ENCODE peak calls at places on chromosomes 13 and 19, in ten cellular contexts. I is head of caudate nucleus; Q is GM04503; Y is left ventricle myocardium inferior; N is hypothalamus; C is fibroblast of the aortic adventitia; L is dermis microvascular lymphatic vessel endothelial cell; V is AG04449; Z is posterior cingulate gyrus; K is activated CD4-positive, alpha-beta T cell treated with anti-CD3 and anti-CD28 coated beads, Interleukin-2, amount 50 U/mL, for 48 hours. B is an unnamed sample.

GRCh38 chr19:1074512-1075283 is 7.7 kb downstream of the ARHGAP45 start:
- DNase-seq in V (no peak), Y (peak), Q (no peak), K (peak), L (no peak), Z (peak), N (peak), C (no peak), I (peak), B (peak)

GRCh38 chr13:51585696-51586095 is 1.4 kb downstream of the WDFY2 start:
- DNase-seq in C (peak), Z (no peak), K (no peak), Q (no peak), N (no peak), Y (no peak), L (no peak), I (no peak), V (no peak), B (no peak)

GRCh38 chr19:19381007-19381926 is 24.2 kb upstream of the GATAD2A start:
- DNase-seq in Y (no peak), V (no peak), N (no peak), K (no peak), Z (no peak), I (no peak), Q (no peak), C (no peak), L (no peak), B (no peak)

GRCh38 chr13:112895521-112896465 is 73.2 kb upstream of the MCF2L start:
- DNase-seq in L (no peak), K (no peak), V (no peak), Q (no peak), N (no peak), Y (peak), C (no peak), I (no peak), Z (no peak), B (no peak)

GRCh38 chr19:45954132-45954531 is 19.5 kb downstream of the NOVA2 start:
- DNase-seq in V (no peak), I (peak), N (no peak), L (no peak), C (peak), K (no peak), Q (no peak), Y (no peak), Z (no peak), B (no peak)

GRCh38 chr19:56597696-56598095 is 2.6 kb downstream of the ZNF71 start:
- DNase-seq in V (no peak), Q (peak), C (no peak), I (no peak), K (no peak), N (no peak), Z (no peak), L (no peak), Y (no peak), B (no peak)

GRCh38 chr13:32824671-32825070 is 191.6 kb upstream of the KL start:
- DNase-seq in Q (peak), Y (no peak), N (no peak), L (no peak), V (peak), K (no peak), C (peak), Z (no peak), I (no peak), B (no peak)

GRCh38 chr19:6103217-6103644 is 7.1 kb downstream of the RFX2 start:
- DNase-seq in C (peak), Z (no peak), V (peak), I (peak), K (no peak), L (no peak), Q (peak), N (peak), Y (peak), B (peak)

GRCh38 chr13:39448831-39449230 is 154.2 kb downstream of the LHFPL6 start:
- DNase-seq in I (no peak), L (no peak), K (no peak), Q (no peak), C (no peak), V (no peak), Y (no peak), Z (no peak), N (no peak), B (no peak)

GRCh38 chr19:902093-902370 is 8.7 kb downstream of the RNU6-9 start:
- DNase-seq in V (no peak), L (no peak), Z (no peak), Y (no peak), N (no peak), I (no peak), C (no peak), K (no peak), Q (no peak), B (no peak)

GRCh38 chr13:81116461-81117282 is 775.7 kb upstream of the SPRY2 start:
- DNase-seq in C (no peak), Z (no peak), L (no peak), Y (no peak), N (no peak), Q (no peak), V (no peak), K (no peak), I (no peak), B (no peak)

GRCh38 chr13:98746968-98747367 is 5.5 kb downstream of the SLC15A1 start:
- DNase-seq in L (no peak), V (no peak), Z (no peak), I (no peak), N (no peak), C (no peak), Y (no peak), Q (peak), K (no peak), B (no peak)

GRCh38 chr13:100526299-100527030 is 62.1 kb downstream of the GGACT start:
- DNase-seq in Z (no peak), Q (no peak), K (no peak), Y (no peak), N (no peak), C (no peak), I (no peak), V (no peak), L (no peak), B (no peak)

GRCh38 chr19:7679017-7679720 is 1.5 kb upstream of the TRAPPC5 start:
- DNase-seq in V (no peak), Q (no peak), N (no peak), L (peak), Z (peak), K (peak), Y (no peak), I (peak), C (no peak), B (no peak)

GRCh38 chr13:109668433-109669233 is 117.8 kb downstream of the IRS2 start:
- DNase-seq in K (no peak), Y (no peak), Q (no peak), Z (no peak), L (no peak), N (no peak), V (no peak), I (no peak), C (no peak), B (no peak)

GRCh38 chr19:750640-751423 is at the start of gene MISP:
- DNase-seq in V (no peak), N (no peak), I (no peak), L (no peak), Q (no peak), Y (no peak), K (no peak), Z (no peak), C (no peak), B (no peak)

GRCh38 chr13:41995946-41996345 is 35.0 kb upstream of the VWA8 start:
- DNase-seq in K (no peak), L (no peak), C (peak), V (peak), N (no peak), I (no peak), Y (no peak), Q (no peak), Z (no peak), B (peak)

GRCh38 chr13:63629591-63629990 is 2213.9 kb upstream of the PCDH20 start:
- DNase-seq in L (no peak), V (no peak), Y (no peak), K (no peak), I (no peak), Q (no peak), N (no peak), C (no peak), Z (no peak), B (no peak)

GRCh38 chr19:1850809-1851544 is 2.7 kb upstream of the REXO1 start:
- DNase-seq in K (no peak), Z (no peak), I (no peak), L (no peak), N (no peak), V (no peak), Y (no peak), Q (no peak), C (no peak), B (no peak)

GRCh38 chr19:1832046-1832663 is 16.1 kb downstream of the REXO1 start:
- DNase-seq in Z (no peak), Y (no peak), K (no peak), V (no peak), I (no peak), Q (no peak), N (no peak), L (no peak), C (no peak), B (no peak)

GRCh38 chr19:1407662-1408299 is 395 bp downstream of the DAZAP1 start:
- DNase-seq in Z (no peak), I (no peak), V (no peak), K (peak), Q (no peak), L (no peak), N (peak), C (no peak), Y (peak), B (no peak)

GRCh38 chr19:28553005-28553404 is 659.9 kb downstream of the UQCRFS1 start:
- DNase-seq in Y (no peak), C (no peak), K (no peak), Z (no peak), N (no peak), L (no peak), I (no peak), V (no peak), Q (no peak), B (no peak)

GRCh38 chr19:927044-927706 is 1.3 kb downstream of the ARID3A start:
- DNase-seq in V (no peak), I (no peak), Q (no peak), Z (no peak), Y (peak), L (no peak), K (no peak), C (peak), N (no peak), B (peak)

GRCh38 chr19:32896516-32897214 is 27.1 kb upstream of the SLC7A9 start:
- DNase-seq in Z (no peak), V (peak), K (no peak), L (no peak), Y (no peak), I (no peak), Q (no peak), C (no peak), N (no peak), B (no peak)